ENCODE peak calls at places on chromosomes 5 and 9, in seven cellular contexts. F is breast epithelium, R is foreskin keratinocyte, S is ascending aorta, P is ovary, E is stomach, U is left ventricle myocardium inferior. T is an unnamed sample.

GRCh38 chr9:72978724-72979123 is 25.9 kb upstream of the ALDH1A1 start:
- DNase-seq in E (no peak), R (peak), S (no peak), F (no peak), U (no peak), P (no peak), T (no peak)

GRCh38 chr5:178093129-178093528 is 20.2 kb upstream of the N4BP3 start:
- DNase-seq in S (no peak), R (no peak), F (no peak), U (no peak), P (no peak), E (no peak), T (no peak)

GRCh38 chr9:96140401-96141180 is 161.4 kb downstream of the HSD17B3 start:
- DNase-seq in R (no peak), P (peak), S (no peak), E (peak), U (no peak), F (no peak), T (no peak)

GRCh38 chr5:139091439-139092156 is 106.6 kb downstream of the SIL1 start:
- DNase-seq in E (no peak), U (no peak), S (no peak), R (no peak), F (no peak), P (no peak), T (no peak)

GRCh38 chr5:167244583-167244982 is 1046.9 kb upstream of the WWC1 start:
- DNase-seq in R (peak), F (no peak), S (no peak), E (no peak), U (no peak), P (no peak), T (no peak)

GRCh38 chr9:4680750-4681149 is 1.4 kb downstream of the CDC37L1 start:
- DNase-seq in F (no peak), P (no peak), S (no peak), R (no peak), U (no peak), E (no peak), T (no peak)

GRCh38 chr9:22423566-22423965 is 23.1 kb upstream of the DMRTA1 start:
- DNase-seq in U (no peak), S (no peak), F (no peak), R (no peak), P (no peak), E (no peak), T (no peak)

GRCh38 chr9:136978073-136978864 is 965 bp downstream of the PTGDS start:
- DNase-seq in R (no peak), F (peak), E (peak), S (no peak), P (peak), U (peak), T (no peak)

GRCh38 chr9:60546406-60546805 is 367.8 kb upstream of the SPATA31A5 start:
- DNase-seq in U (no peak), S (no peak), P (no peak), R (no peak), E (no peak), F (no peak), T (no peak)

GRCh38 chr9:96741771-96742170 is 36.1 kb downstream of the ZNF510 start:
- DNase-seq in U (no peak), F (no peak), S (no peak), E (no peak), R (no peak), P (no peak), T (no peak)

GRCh38 chr9:111481885-111482636 is 2.1 kb downstream of the ECPAS start:
- DNase-seq in U (no peak), E (no peak), F (no peak), R (peak), S (no peak), P (no peak), T (no peak)

GRCh38 chr5:113574417-113574816 is 60.9 kb downstream of the YTHDC2 start:
- DNase-seq in R (peak), S (no peak), F (no peak), P (no peak), U (no peak), E (no peak), T (no peak)

GRCh38 chr9:86795861-86796497 is 151.3 kb downstream of the GAS1 start:
- DNase-seq in S (peak), E (no peak), U (peak), F (peak), P (peak), R (no peak), T (no peak)

GRCh38 chr5:65907138-65907537 is 19.2 kb upstream of the ERBIN start:
- DNase-seq in U (no peak), E (no peak), S (no peak), R (peak), F (no peak), P (no peak), T (no peak)

GRCh38 chr5:24788829-24789509 is 144.2 kb upstream of the CDH10 start:
- DNase-seq in P (no peak), S (no peak), R (peak), U (no peak), F (no peak), E (no peak), T (no peak)

GRCh38 chr9:89604463-89605180 is at the start of gene GADD45G:
- DNase-seq in S (peak), E (peak), F (peak), P (peak), U (peak), R (peak), T (peak)

GRCh38 chr9:96413312-96414221 is 4.6 kb downstream of the ZNF367 start:
- DNase-seq in U (no peak), E (no peak), P (no peak), R (no peak), F (no peak), S (no peak), T (no peak)

GRCh38 chr9:134872482-134873231 is 8.0 kb upstream of the FCN2 start:
- DNase-seq in S (peak), P (no peak), U (no peak), R (no peak), E (no peak), F (no peak), T (no peak)

GRCh38 chr9:136054146-136054545 is 40.9 kb downstream of the NACC2 start:
- DNase-seq in R (no peak), E (no peak), P (no peak), U (no peak), S (no peak), F (no peak), T (no peak)

GRCh38 chr5:118919016-118919415 is 69.3 kb downstream of the DTWD2 start:
- DNase-seq in E (no peak), U (no peak), F (no peak), P (no peak), R (no peak), S (no peak), T (no peak)

GRCh38 chr5:114192108-114192507 is 169.8 kb upstream of the KCNN2 start:
- DNase-seq in R (peak), F (no peak), P (no peak), S (no peak), E (no peak), U (no peak), T (no peak)

GRCh38 chr5:53557386-53557785 is 3.1 kb upstream of the NDUFS4 start:
- DNase-seq in E (no peak), F (no peak), U (no peak), S (no peak), P (no peak), R (peak), T (no peak)

GRCh38 chr5:142823176-142823575 is 53.0 kb downstream of the ARHGAP26 start:
- DNase-seq in P (no peak), U (no peak), S (no peak), R (no peak), F (no peak), E (no peak), T (no peak)

GRCh38 chr9:90489066-90489465 is 153.6 kb downstream of the DIRAS2 start:
- DNase-seq in F (no peak), S (no peak), R (no peak), E (no peak), P (no peak), U (no peak), T (no peak)

GRCh38 chr9:472676-473075 is 258.0 kb downstream of the DOCK8 start:
- DNase-seq in F (no peak), R (peak), E (no peak), P (no peak), U (no peak), S (no peak), T (no peak)

GRCh38 chr5:166961028-166961427 is 1330.4 kb upstream of the WWC1 start:
- DNase-seq in R (no peak), P (no peak), F (no peak), E (no peak), U (no peak), S (no peak), T (no peak)

GRCh38 chr5:165134146-165134545 is 1628.7 kb downstream of the MAT2B start:
- DNase-seq in P (no peak), E (no peak), U (no peak), F (no peak), R (no peak), S (no peak), T (no peak)

GRCh38 chr9:117080996-117081395 is 333.9 kb downstream of the ASTN2 start:
- DNase-seq in R (no peak), E (no peak), S (no peak), P (no peak), U (no peak), F (no peak), T (no peak)

GRCh38 chr9:72292874-72293607 is 72.0 kb downstream of the ZFAND5 start:
- DNase-seq in R (peak), P (no peak), U (no peak), S (no peak), E (peak), F (no peak), T (no peak)

GRCh38 chr9:125262217-125262991 is 778 bp downstream of the GAPVD1 start:
- DNase-seq in P (no peak), F (peak), R (no peak), E (no peak), S (no peak), U (no peak), T (no peak)

GRCh38 chr5:176169393-176170063 is 68.7 kb upstream of the SIMC1 start:
- DNase-seq in P (no peak), E (no peak), U (no peak), F (no peak), S (no peak), R (no peak), T (no peak)
- TF ChIP-seq CTCF in P (no peak), E (no peak), U (no peak), F (no peak), S (no peak), R (no peak), T (no peak)

GRCh38 chr9:133275105-133276000 is at the start of gene ABO:
- DNase-seq in S (no peak), E (peak), R (no peak), F (no peak), U (peak), P (peak), T (no peak)
- TF ChIP-seq CTCF in S (no peak), E (no peak), R (peak), F (no peak), U (peak), P (peak), T (no peak)

GRCh38 chr5:77230727-77231469 is 20.4 kb downstream of the PDE8B start:
- DNase-seq in E (no peak), F (no peak), S (no peak), U (no peak), P (no peak), R (no peak), T (no peak)
- TF ChIP-seq CTCF in E (no peak), F (no peak), S (no peak), U (no peak), P (no peak), R (peak), T (no peak)

GRCh38 chr9:18791074-18791473 is 241.9 kb downstream of the SAXO1 start:
- DNase-seq in S (no peak), E (no peak), F (no peak), U (no peak), R (no peak), P (no peak), T (no peak)
- TF ChIP-seq CTCF in S (no peak), E (no peak), F (no peak), U (no peak), R (peak), P (no peak), T (peak)

DNA sequence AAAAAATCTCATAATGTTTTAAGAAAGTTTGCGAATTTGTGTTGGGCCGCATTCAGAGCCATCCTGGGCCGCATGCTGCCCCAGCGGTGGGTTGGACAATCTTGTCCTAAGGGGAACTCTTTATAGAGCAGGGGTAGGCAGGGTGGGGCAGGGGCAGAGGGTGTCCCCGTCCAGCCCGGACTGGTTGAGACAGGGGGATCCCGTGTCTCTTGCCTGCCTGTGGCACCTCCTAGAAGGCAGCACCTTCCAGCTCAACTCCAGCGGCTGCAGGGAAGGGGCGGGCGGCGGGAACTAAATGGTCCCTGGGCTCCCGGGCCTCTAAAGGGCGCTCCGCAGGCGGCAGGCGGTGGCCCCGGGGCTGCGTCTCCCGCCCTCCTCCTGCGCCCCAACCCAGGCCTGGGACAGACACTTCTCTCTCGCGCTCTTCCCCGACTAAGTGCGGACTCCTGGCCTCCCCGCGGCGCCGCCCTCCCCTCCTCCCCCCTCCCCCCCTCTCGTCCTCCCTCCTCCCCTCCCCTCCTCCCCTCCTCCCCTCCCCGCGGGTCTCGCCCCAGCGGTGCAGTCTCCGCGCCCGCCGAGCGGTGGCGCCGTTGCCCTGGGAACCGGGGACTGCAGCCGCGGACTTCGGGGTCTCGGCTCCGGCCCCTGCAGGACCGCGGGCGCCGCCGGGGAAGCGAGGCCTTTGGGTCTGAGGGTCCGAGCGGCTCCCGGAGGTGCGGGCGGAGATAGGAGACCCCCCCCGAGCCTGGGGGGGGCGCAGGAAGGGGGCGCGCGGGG is 132.6 kb downstream of the MRPL36 start:
- DNase-seq in R (no peak), P (peak), F (peak), S (no peak), E (peak), U (no peak), T (peak)
- TF ChIP-seq CTCF in R (peak), P (no peak), F (no peak), S (no peak), E (no peak), U (peak), T (peak)

GRCh38 chr5:66963559-66963971 is 233.0 kb downstream of the CD180 start:
- DNase-seq in S (no peak), R (no peak), P (no peak), U (no peak), F (no peak), E (no peak), T (no peak)

GRCh38 chr5:66967102-66967501 is 229.5 kb downstream of the CD180 start:
- DNase-seq in S (no peak), P (no peak), R (no peak), F (no peak), U (no peak), E (no peak), T (no peak)

GRCh38 chr5:66969963-66970362 is 226.6 kb downstream of the CD180 start:
- DNase-seq in U (no peak), E (no peak), R (no peak), S (no peak), P (no peak), F (no peak), T (no peak)

GRCh38 chr5:66967826-66968262 is 228.8 kb downstream of the CD180 start:
- DNase-seq in U (no peak), P (no peak), R (no peak), F (no peak), E (peak), S (no peak), T (no peak)

GRCh38 chr5:66966439-66966838 is 230.2 kb downstream of the CD180 start:
- DNase-seq in P (no peak), R (no peak), U (no peak), E (no peak), F (no peak), S (no peak), T (no peak)
- TF ChIP-seq CTCF in P (no peak), R (peak), U (no peak), E (no peak), F (no peak), S (no peak), T (no peak)

T was measured in D721Med.